ENCODE peak calls at places on chromosomes 7 and 10, in six cellular contexts. N is PC-9; S is ureter; L is lower lobe of right lung; A is stimulated activated CD4-positive, alpha-beta T cell treated with anti-CD3 and anti-CD28 coated beads, Interleukin-15, amount 100 ng/mL, for 1 hour; C is AG04449. F is an unnamed sample.

GRCh38 chr10:29078919-29079318 is 210.0 kb upstream of the LYZL1 start:
- DNase-seq in N (no peak), S (no peak), L (no peak), A (no peak), C (no peak), F (no peak)

GRCh38 chr10:1309237-1309968 is 253.2 kb downstream of the WDR37 start:
- DNase-seq in N (no peak), S (no peak), L (no peak), A (no peak), C (no peak), F (no peak)

GRCh38 chr10:23362879-23363787 is 18.5 kb upstream of the C10orf67 start:
- DNase-seq in N (no peak), S (no peak), L (no peak), A (no peak), C (no peak), F (no peak)

GRCh38 chr7:116918744-116919143 is 34.6 kb upstream of the ST7 start:
- DNase-seq in N (no peak), S (no peak), L (no peak), A (no peak), C (peak), F (no peak)

GRCh38 chr10:92757066-92757716 is 67.4 kb downstream of the HHEX start:
- DNase-seq in N (peak), S (peak), L (peak), A (no peak), C (peak), F (peak)

GRCh38 chr10:87589653-87590052 is 70.0 kb upstream of the PAPSS2 start:
- DNase-seq in N (no peak), S (no peak), L (no peak), A (no peak), C (peak), F (no peak)

GRCh38 chr10:59907537-59907917 is 1.2 kb upstream of the CCDC6 start:
- DNase-seq in N (no peak), S (no peak), L (no peak), A (no peak), C (no peak), F (no peak)

GRCh38 chr10:77969029-77969635 is 42.6 kb upstream of the DLG5 start:
- DNase-seq in N (no peak), S (peak), L (no peak), A (no peak), C (no peak), F (no peak)

GRCh38 chr7:38189256-38189938 is 11.4 kb downstream of the STARD3NL start:
- DNase-seq in N (no peak), S (no peak), L (no peak), A (no peak), C (no peak), F (no peak)

GRCh38 chr10:77626266-77626935 is 11.2 kb downstream of the KCNMA1 start:
- DNase-seq in N (no peak), S (no peak), L (no peak), A (no peak), C (no peak), F (no peak)

GRCh38 chr10:69358148-69358795 is 58.4 kb downstream of the TACR2 start:
- DNase-seq in N (no peak), S (no peak), L (no peak), A (no peak), C (no peak), F (no peak)

GRCh38 chr10:125538947-125539649 is 143.9 kb downstream of the TEX36 start:
- DNase-seq in N (peak), S (no peak), L (no peak), A (no peak), C (no peak), F (no peak)

GRCh38 chr7:157686285-157686894 is 349.6 kb downstream of the DNAJB6 start:
- DNase-seq in N (no peak), S (no peak), L (no peak), A (no peak), C (no peak), F (no peak)

GRCh38 chr7:2980406-2981102 is 63.1 kb downstream of the CARD11 start:
- DNase-seq in N (no peak), S (no peak), L (no peak), A (no peak), C (no peak), F (no peak)

GRCh38 chr10:33010132-33011037 is 52.4 kb upstream of the ITGB1 start:
- DNase-seq in N (peak), S (no peak), L (no peak), A (peak), C (no peak), F (peak)

GRCh38 chr7:75776295-75776971 is 4.4 kb upstream of the CCL26 start:
- DNase-seq in N (no peak), S (no peak), L (no peak), A (peak), C (peak), F (peak)

GRCh38 chr7:91826377-91826776 is 54.1 kb downstream of the MTERF1 start:
- DNase-seq in N (no peak), S (no peak), L (no peak), A (no peak), C (no peak), F (no peak)

F was measured in Calu3.